ENCODE peak calls at places on chromosomes 13 and 19, in four cellular contexts. Y, L, C and G are unnamed samples.

GRCh38 chr19:46210634-46211033 is 18.9 kb upstream of the IGFL1 start:
- DNase-seq in Y (no peak), C (no peak), L (no peak), G (no peak)

GRCh38 chr19:11125994-11126685 is 29.4 kb downstream of the SPC24 start:
- DNase-seq in C (peak; percentile 75), Y (peak; percentile 86), L (peak; percentile 79), G (no peak)

GRCh38 chr19:5480427-5480836 is 25.2 kb downstream of the ZNRF4 start:
- DNase-seq in C (no peak), L (peak; percentile 27), Y (no peak), G (no peak)

GRCh38 chr19:47231215-47232054 is 436 bp upstream of the BBC3 start:
- DNase-seq in L (peak; percentile 93), C (peak; percentile 87), Y (peak; percentile 94), G (peak; percentile 51)

GRCh38 chr13:37187611-37188010 is 82.1 kb upstream of the CSNK1A1L start:
- DNase-seq in L (no peak), C (peak; percentile 40), Y (no peak), G (no peak)

GRCh38 chr19:48244289-48244688 is 11.4 kb downstream of the CARD8 start:
- DNase-seq in Y (no peak), L (no peak), C (no peak), G (no peak)

GRCh38 chr13:97221989-97222700 is at the start of gene MBNL2:
- DNase-seq in C (peak; percentile 93), Y (peak; percentile 91), L (peak; percentile 96), G (peak; percentile 39)

GRCh38 chr19:34120846-34121639 is 51.3 kb upstream of the LSM14A start:
- DNase-seq in C (peak; percentile 60), L (peak; percentile 21), Y (no peak), G (no peak)

GRCh38 chr13:76783798-76784197 is 102.4 kb downstream of the KCTD12 start:
- DNase-seq in Y (no peak), L (no peak), C (no peak), G (no peak)

GRCh38 chr19:902093-902370 is 8.7 kb downstream of the RNU6-9 start:
- DNase-seq in L (no peak), C (no peak), Y (no peak), G (no peak)

GRCh38 chr13:60268203-60268555 is 104.5 kb upstream of the DIAPH3 start:
- DNase-seq in L (no peak), Y (no peak), C (no peak), G (no peak)

GRCh38 chr19:49438261-49438660 is 3.1 kb downstream of the SLC17A7 start:
- DNase-seq in Y (no peak), C (no peak), L (no peak), G (no peak)

GRCh38 chr19:13869324-13869723 is 7.6 kb upstream of the NANOS3 start:
- DNase-seq in C (no peak), Y (no peak), L (no peak), G (no peak)

GRCh38 chr13:95073826-95074345 is 227.4 kb downstream of the ABCC4 start:
- DNase-seq in Y (no peak), C (peak; percentile 6), L (no peak), G (no peak)

GRCh38 chr13:99968521-99969367 is 2.8 kb downstream of the ZIC5 start:
- DNase-seq in L (peak; percentile 58), Y (no peak), C (no peak), G (no peak)

GRCh38 chr13:114145256-114145655 is 12.8 kb upstream of the RASA3 start:
- DNase-seq in C (no peak), Y (no peak), L (no peak), G (no peak)

GRCh38 chr19:46630806-46631205 is 5.2 kb downstream of the GNG8 start:
- DNase-seq in L (no peak), C (no peak), Y (no peak), G (no peak)

GRCh38 chr19:4059493-4059880 is 7.2 kb downstream of the ZBTB7A start:
- DNase-seq in C (no peak), L (peak; percentile 86), Y (no peak), G (no peak)

GRCh38 chr19:4060621-4061177 is 6.0 kb downstream of the ZBTB7A start:
- DNase-seq in Y (peak; percentile 47), L (peak; percentile 58), C (no peak), G (no peak)

GRCh38 chr19:4058696-4059492 is 7.8 kb downstream of the ZBTB7A start:
- DNase-seq in Y (peak; percentile 59), L (peak; percentile 51), C (no peak), G (no peak)

GRCh38 chr19:4059931-4060620 is 6.6 kb downstream of the ZBTB7A start:
- DNase-seq in L (peak; percentile 90), C (peak; percentile 59), Y (peak; percentile 75), G (no peak)

GRCh38 chr19:4057913-4058695 is 8.6 kb downstream of the ZBTB7A start:
- DNase-seq in L (peak; percentile 84), Y (peak; percentile 92), C (peak; percentile 90), G (no peak)
- H3K4me3 ChIP-seq in L (peak overlapping the region; percentile 72), Y (peak overlapping the region; percentile 43), C (peak overlapping the region; percentile 57), G (peak overlapping the region; percentile 22)

GRCh38 chr19:17236831-17237543 is 8.7 kb downstream of the NR2F6 start:
- DNase-seq in L (no peak), C (no peak), Y (no peak), G (no peak)

GRCh38 chr19:17237747-17238706 is 7.7 kb downstream of the NR2F6 start:
- DNase-seq in C (no peak), Y (no peak), L (no peak), G (no peak)

GRCh38 chr19:17235618-17236413 is 9.8 kb downstream of the OCEL1 start:
- DNase-seq in L (peak; percentile 68), Y (peak; percentile 88), C (peak; percentile 65), G (no peak)

GRCh38 chr19:17234911-17235617 is 9.0 kb downstream of the OCEL1 start:
- DNase-seq in Y (peak; percentile 71), C (peak; percentile 43), L (peak; percentile 81), G (no peak)

DNA sequence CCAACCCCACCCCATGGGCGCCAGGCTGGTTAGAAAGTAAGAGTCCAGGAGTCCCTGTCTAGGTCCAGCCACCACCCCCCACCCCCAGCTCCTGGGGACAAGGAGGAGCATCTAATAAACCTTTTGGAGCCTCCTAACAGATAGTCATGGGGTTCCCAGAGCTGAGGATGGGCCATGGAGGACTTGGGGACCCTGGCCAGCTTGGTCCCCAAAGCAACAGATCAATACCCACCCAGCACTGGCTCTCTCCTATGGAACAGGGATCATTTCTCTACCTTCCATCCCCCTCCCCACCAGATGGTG is 9.4 kb downstream of the NR2F6 start:
- DNase-seq in C (no peak), L (peak; percentile 68), Y (no peak), G (no peak)
- H3K4me3 ChIP-seq in C (peak overlapping the region; percentile 39), L (no peak overlapping the region), Y (peak overlapping the region; percentile 68), G (no peak overlapping the region)

DNA sequence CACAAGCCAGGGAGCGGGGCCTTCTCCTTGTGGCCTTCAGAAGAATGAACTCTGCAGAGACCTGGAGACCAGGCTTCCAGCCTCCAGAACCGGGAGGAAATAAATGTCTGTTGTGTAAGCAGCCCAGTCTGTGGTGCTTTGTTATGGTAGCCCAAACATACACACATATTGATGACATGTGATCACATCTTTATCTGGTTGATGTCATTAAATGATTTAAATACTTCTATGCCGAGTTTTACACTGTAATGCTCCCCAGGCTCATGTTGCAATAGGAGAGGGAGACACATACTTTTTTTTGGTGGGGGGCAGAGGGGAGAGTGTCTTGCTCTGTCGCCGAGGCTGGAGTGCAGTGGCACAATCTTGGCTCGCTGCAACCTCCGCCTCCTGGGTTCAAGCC is 188.0 kb upstream of the IRS2 start:
- DNase-seq in L (no peak), Y (no peak), C (peak; percentile 18), G (no peak)
- H3K4me3 ChIP-seq in L (no peak overlapping the region), Y (no peak overlapping the region), C (no peak overlapping the region), G (no peak overlapping the region)

GRCh38 chr13:48775804-48776203 is 122.1 kb downstream of the CYSLTR2 start:
- DNase-seq in C (peak; percentile 66), Y (no peak), L (no peak), G (no peak)
- H3K4me3 ChIP-seq in C (no peak overlapping the region), Y (no peak overlapping the region), L (no peak overlapping the region), G (no peak overlapping the region)